ENCODE peak calls at places on chromosomes 1 and 21, in seven cellular contexts. Q, V, M, F, X, K and L are unnamed samples.
A peak's percentile ranks its signal among the peaks of the same experiment; 100 is the strongest.

GRCh38 chr21:28135646-28136045 is 857.0 kb downstream of the LTN1 start:
- DNase-seq in Q (no peak), V (no peak), M (no peak), F (no peak), X (no peak), K (no peak), L (no peak)

GRCh38 chr1:37147397-37147831 is 113.1 kb upstream of the GRIK3 start:
- DNase-seq in Q (no peak), V (no peak), M (no peak), F (no peak), X (no peak), K (no peak), L (no peak)

GRCh38 chr1:58933599-58933926 is 149.7 kb upstream of the JUN start:
- DNase-seq in Q (no peak), V (no peak), M (no peak), F (peak; percentile 11), X (no peak), K (no peak), L (no peak)

GRCh38 chr1:64692911-64693310 is 52.0 kb upstream of the RAVER2 start:
- DNase-seq in Q (no peak), V (no peak), M (no peak), F (no peak), X (no peak), K (no peak), L (no peak)

GRCh38 chr1:224564491-224565084 is 51.5 kb upstream of the CNIH3 start:
- DNase-seq in Q (no peak), V (no peak), M (no peak), F (no peak), X (no peak), K (no peak), L (no peak)

GRCh38 chr1:33331444-33332356 is 10.8 kb upstream of the A3GALT2 start:
- DNase-seq in Q (no peak), V (peak; percentile 64), M (peak; percentile 79), F (peak; percentile 29), X (no peak), K (no peak), L (no peak)

GRCh38 chr1:184350573-184350972 is 36.3 kb upstream of the C1orf21 start:
- DNase-seq in Q (no peak), V (no peak), M (no peak), F (no peak), X (no peak), K (no peak), L (peak; percentile 90)

GRCh38 chr1:24193046-24193445 is 6.0 kb upstream of the IFNLR1 start:
- DNase-seq in Q (no peak), V (no peak), M (no peak), F (peak; percentile 41), X (no peak), K (peak; percentile 55), L (peak; percentile 59)

GRCh38 chr1:89873757-89874156 is 52.9 kb downstream of the LRRC8D start:
- DNase-seq in Q (no peak), V (peak; percentile 92), M (no peak), F (peak; percentile 68), X (no peak), K (no peak), L (peak; percentile 62)

GRCh38 chr1:76868916-76869315 is 1.6 kb downstream of the ST6GALNAC5 start:
- DNase-seq in Q (peak; percentile 67), V (no peak), M (no peak), F (no peak), X (peak; percentile 15), K (peak; percentile 56), L (peak; percentile 40)

GRCh38 chr1:62481681-62482080 is 44.8 kb downstream of the USP1 start:
- DNase-seq in Q (no peak), V (peak; percentile 13), M (no peak), F (peak; percentile 26), X (no peak), K (no peak), L (no peak)

GRCh38 chr1:70509996-70510876 is 99.2 kb downstream of the CTH start:
- DNase-seq in Q (no peak), V (peak; percentile 95), M (peak; percentile 4), F (peak; percentile 95), X (peak; percentile 37), K (no peak), L (peak; percentile 79)

GRCh38 chr1:89878256-89878655 is 57.4 kb downstream of the LRRC8D start:
- DNase-seq in Q (no peak), V (no peak), M (no peak), F (no peak), X (no peak), K (no peak), L (no peak)

GRCh38 chr1:97740891-97741290 is 179.9 kb downstream of the DPYD start:
- DNase-seq in Q (no peak), V (no peak), M (no peak), F (no peak), X (no peak), K (no peak), L (peak; percentile 18)

GRCh38 chr1:114695430-114696093 is at the start of gene AMPD1:
- DNase-seq in Q (no peak), V (peak; percentile 29), M (no peak), F (peak; percentile 40), X (no peak), K (no peak), L (no peak)

GRCh38 chr1:66426231-66426853 is 107.6 kb upstream of the SGIP1 start:
- DNase-seq in Q (no peak), V (no peak), M (no peak), F (no peak), X (no peak), K (no peak), L (no peak)

GRCh38 chr1:186689907-186690306 is 9.7 kb upstream of the PTGS2 start:
- DNase-seq in Q (no peak), V (no peak), M (no peak), F (no peak), X (no peak), K (no peak), L (no peak)
- H2BK5ac ChIP-seq in Q (no peak overlapping the region), V (no peak overlapping the region), M (no peak overlapping the region), F (no peak overlapping the region), X (no peak overlapping the region), K (no peak overlapping the region), L (no peak overlapping the region)

DNA sequence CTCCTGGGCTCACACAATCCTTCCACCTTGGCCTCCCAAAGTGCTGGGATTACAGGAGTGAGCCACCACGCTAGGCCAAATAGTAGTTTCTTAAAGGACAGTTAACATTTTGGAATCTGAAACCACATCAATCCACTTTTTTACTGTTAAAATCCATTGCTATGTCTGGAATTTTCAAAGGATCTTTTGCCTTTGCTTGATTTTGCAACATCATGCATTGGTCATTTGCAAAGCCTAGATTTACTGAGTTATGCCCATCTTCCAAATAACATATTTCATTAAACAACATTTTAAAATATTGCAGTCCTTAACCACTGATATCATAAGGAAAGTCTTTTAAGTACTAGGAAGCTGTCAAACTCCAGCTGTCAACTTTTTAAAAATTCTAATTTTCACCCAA is 3.3 kb downstream of the POGZ start:
- DNase-seq in Q (no peak), V (no peak), M (no peak), F (no peak), X (no peak), K (no peak), L (no peak)
- H3K18ac ChIP-seq in Q (no peak overlapping the region), V (no peak overlapping the region), M (no peak overlapping the region), F (no peak overlapping the region), X (no peak overlapping the region), K (no peak overlapping the region), L (no peak overlapping the region)

GRCh38 chr1:16979475-16980327 is 719 bp downstream of the MFAP2 start:
- DNase-seq in Q (peak; percentile 71), V (peak; percentile 47), M (no peak), F (no peak), X (no peak), K (no peak), L (peak; percentile 48)

GRCh38 chr1:16977377-16977776 is 3.0 kb downstream of the MFAP2 start:
- DNase-seq in Q (no peak), V (no peak), M (no peak), F (no peak), X (no peak), K (no peak), L (no peak)

GRCh38 chr1:16978139-16978538 is 2.3 kb downstream of the MFAP2 start:
- DNase-seq in Q (no peak), V (no peak), M (no peak), F (no peak), X (no peak), K (no peak), L (no peak)

GRCh38 chr1:16980473-16981268 is at the start of gene MFAP2:
- DNase-seq in Q (peak; percentile 84), V (peak; percentile 40), M (peak; percentile 91), F (no peak), X (no peak), K (peak; percentile 59), L (peak; percentile 59)

DNA sequence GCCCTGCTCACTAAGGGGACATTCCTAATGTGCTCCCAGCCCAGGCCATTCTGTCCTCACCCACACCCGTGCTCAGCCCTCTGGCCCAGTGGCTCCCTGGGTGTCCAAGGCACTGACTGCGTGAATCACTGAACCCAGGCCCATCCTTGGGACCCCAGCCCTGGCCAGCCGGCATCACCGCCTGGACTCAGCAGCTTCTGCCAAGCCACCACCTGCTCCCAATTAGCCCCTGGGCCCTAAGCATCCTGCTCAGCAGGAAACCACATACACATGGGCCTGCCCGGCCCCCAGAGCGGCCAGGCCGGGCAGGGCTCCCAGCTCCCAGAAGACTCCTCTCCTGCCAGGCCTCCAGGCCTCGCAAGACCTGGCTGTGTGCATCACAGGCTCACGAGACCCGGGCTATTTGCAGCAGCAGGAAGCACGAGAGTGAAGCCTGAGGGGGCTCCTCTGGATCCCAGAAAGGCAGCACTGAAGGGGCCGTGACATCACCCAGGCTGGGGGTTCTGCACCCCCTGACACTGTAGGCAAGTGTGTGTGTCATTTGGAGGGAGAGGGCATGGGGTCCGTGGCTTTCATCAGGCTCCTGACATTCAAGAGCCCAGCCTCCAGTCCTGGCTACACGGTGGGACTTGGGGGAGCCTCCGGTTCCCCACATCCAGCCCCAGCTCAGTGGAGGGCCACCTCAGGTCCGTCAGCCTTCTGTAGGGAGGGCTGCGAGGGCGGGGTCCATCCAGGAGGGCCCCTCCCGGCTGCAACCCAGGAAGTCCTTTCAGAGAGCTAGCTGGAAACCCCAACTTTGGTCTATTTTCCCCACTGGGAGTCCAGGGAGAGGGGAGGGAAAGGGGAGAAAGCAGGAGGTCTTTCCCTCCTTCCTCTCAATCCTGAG is 1.6 kb downstream of the MFAP2 start:
- DNase-seq in Q (peak; percentile 49), V (peak; percentile 71), M (no peak), F (peak; percentile 86), X (no peak), K (no peak), L (no peak)
- H3K9ac ChIP-seq in Q (peak overlapping the region; percentile 62), V (peak overlapping the region; percentile 94), M (no peak overlapping the region), F (no peak overlapping the region), X (peak overlapping the region; percentile 88), K (peak overlapping the region; percentile 52), L (peak overlapping the region; percentile 90)

DNA sequence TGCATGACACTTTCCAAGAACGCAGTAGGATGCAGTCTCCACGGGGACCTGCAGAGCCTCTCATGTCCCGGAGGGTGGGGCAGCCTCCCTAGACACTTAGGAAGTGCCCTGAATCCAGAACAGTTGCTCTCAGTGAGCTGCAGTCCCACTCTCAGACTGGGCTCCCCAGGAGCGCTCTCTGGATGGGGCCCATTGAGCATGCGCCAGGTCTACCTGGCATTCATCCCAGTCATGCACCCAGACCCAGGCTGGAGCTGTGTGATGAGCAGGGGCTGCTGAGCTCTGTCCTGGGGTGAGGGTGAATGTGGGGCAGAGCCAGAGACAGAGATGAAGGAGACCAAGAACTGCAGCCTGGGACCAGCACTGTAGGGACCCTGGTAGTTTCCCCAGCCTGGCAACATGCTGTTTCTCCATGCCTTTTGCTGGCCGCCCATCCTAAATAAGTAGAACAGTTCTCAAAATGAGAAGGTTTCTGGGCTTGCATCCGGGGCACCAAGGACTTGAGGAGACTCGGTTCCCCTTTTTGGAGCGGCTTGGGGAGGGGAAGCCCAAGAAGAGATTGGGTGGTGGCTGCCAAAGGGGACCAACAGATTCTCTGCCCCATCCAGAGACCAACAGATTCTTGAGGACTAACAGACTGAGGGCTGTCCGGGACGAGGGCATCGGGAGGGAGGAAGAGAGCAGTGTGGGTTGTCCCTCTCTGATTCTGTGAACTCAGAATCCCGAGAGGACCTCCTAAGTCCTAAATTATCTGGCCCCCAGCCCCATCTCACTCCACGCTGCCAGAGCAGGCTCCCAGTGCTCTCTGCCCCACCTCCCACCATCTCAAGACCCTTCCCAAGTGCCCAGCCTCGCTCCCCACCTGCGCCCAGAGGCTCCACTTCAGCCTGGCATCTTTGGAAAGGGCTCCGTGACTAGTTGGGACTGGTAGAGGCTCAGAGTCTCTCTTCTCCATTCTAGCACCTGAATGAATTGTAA is 1.0 kb upstream of the PGLYRP4 start:
- DNase-seq in Q (peak; percentile 31), V (no peak), M (no peak), F (no peak), X (no peak), K (no peak), L (no peak)
- H2BK5ac ChIP-seq in Q (no peak overlapping the region), V (no peak overlapping the region), M (no peak overlapping the region), F (no peak overlapping the region), X (no peak overlapping the region), K (no peak overlapping the region), L (no peak overlapping the region)